ENCODE peak calls at places on chromosome 17, in nine cellular contexts. One of them, this sample, is unnamed.

GRCh38 chr17:47704116-47704515 is 10.2 kb downstream of the TBKBP1 start:
- DNase-seq in GDM1: peak; percentile 33
- DNase-seq in brain pericyte: no peak
- DNase-seq in iPS-NIHi11: no peak
- DNase-seq in NCI-H510A treated with DMSO at 0.1 percent for 48 hours: no peak
- DNase-seq in activated B cell treated with CpG ODN at 0.5 μM for 24 hours: peak; percentile 48
- DNase-seq in dermis microvascular lymphatic vessel endothelial cell: no peak
- DNase-seq in NCI-H2171: no peak
- DNase-seq in PC-3: no peak
- DNase-seq in this sample: no peak

GRCh38 chr17:50482110-50482509 is 3.5 kb downstream of the RSAD1 start:
- DNase-seq in GDM1: no peak
- DNase-seq in brain pericyte: no peak
- DNase-seq in iPS-NIHi11: no peak
- DNase-seq in NCI-H510A treated with DMSO at 0.1 percent for 48 hours: no peak
- DNase-seq in activated B cell treated with CpG ODN at 0.5 μM for 24 hours: no peak
- DNase-seq in dermis microvascular lymphatic vessel endothelial cell: no peak
- DNase-seq in NCI-H2171: no peak
- DNase-seq in PC-3: no peak
- DNase-seq in this sample: no peak

GRCh38 chr17:77189148-77189547 is 48.4 kb downstream of the SEC14L1 start:
- DNase-seq in GDM1: no peak
- DNase-seq in brain pericyte: no peak
- DNase-seq in iPS-NIHi11: no peak
- DNase-seq in NCI-H510A treated with DMSO at 0.1 percent for 48 hours: no peak
- DNase-seq in activated B cell treated with CpG ODN at 0.5 μM for 24 hours: no peak
- DNase-seq in dermis microvascular lymphatic vessel endothelial cell: no peak
- DNase-seq in NCI-H2171: no peak
- DNase-seq in PC-3: no peak
- DNase-seq in this sample: no peak

GRCh38 chr17:8444506-8444905 is 8.8 kb downstream of the NDEL1 start:
- DNase-seq in GDM1: no peak
- DNase-seq in brain pericyte: no peak
- DNase-seq in iPS-NIHi11: no peak
- DNase-seq in NCI-H510A treated with DMSO at 0.1 percent for 48 hours: no peak
- DNase-seq in activated B cell treated with CpG ODN at 0.5 μM for 24 hours: no peak
- DNase-seq in dermis microvascular lymphatic vessel endothelial cell: no peak
- DNase-seq in NCI-H2171: no peak
- DNase-seq in PC-3: no peak
- DNase-seq in this sample: no peak

GRCh38 chr17:74353446-74354060 is 8.1 kb downstream of the BTBD17 start:
- DNase-seq in GDM1: no peak
- DNase-seq in brain pericyte: no peak
- DNase-seq in iPS-NIHi11: no peak
- DNase-seq in NCI-H510A treated with DMSO at 0.1 percent for 48 hours: no peak
- DNase-seq in activated B cell treated with CpG ODN at 0.5 μM for 24 hours: no peak
- DNase-seq in dermis microvascular lymphatic vessel endothelial cell: no peak
- DNase-seq in NCI-H2171: no peak
- DNase-seq in PC-3: no peak
- DNase-seq in this sample: no peak

GRCh38 chr17:81500026-81500425 is 12.6 kb downstream of the ACTG1 start:
- DNase-seq in GDM1: no peak
- DNase-seq in brain pericyte: no peak
- DNase-seq in iPS-NIHi11: no peak
- DNase-seq in NCI-H510A treated with DMSO at 0.1 percent for 48 hours: no peak
- DNase-seq in activated B cell treated with CpG ODN at 0.5 μM for 24 hours: no peak
- DNase-seq in dermis microvascular lymphatic vessel endothelial cell: no peak
- DNase-seq in NCI-H2171: no peak
- DNase-seq in PC-3: no peak
- DNase-seq in this sample: no peak

GRCh38 chr17:66704858-66705257 is 130.1 kb upstream of the CACNG5 start:
- DNase-seq in GDM1: no peak
- DNase-seq in brain pericyte: no peak
- DNase-seq in iPS-NIHi11: no peak
- DNase-seq in NCI-H510A treated with DMSO at 0.1 percent for 48 hours: no peak
- DNase-seq in activated B cell treated with CpG ODN at 0.5 μM for 24 hours: no peak
- DNase-seq in dermis microvascular lymphatic vessel endothelial cell: no peak
- DNase-seq in NCI-H2171: no peak
- DNase-seq in PC-3: no peak
- DNase-seq in this sample: no peak

GRCh38 chr17:37476431-37477130 is 13.1 kb upstream of the DUSP14 start:
- DNase-seq in GDM1: no peak
- DNase-seq in brain pericyte: no peak
- DNase-seq in iPS-NIHi11: no peak
- DNase-seq in NCI-H510A treated with DMSO at 0.1 percent for 48 hours: no peak
- DNase-seq in activated B cell treated with CpG ODN at 0.5 μM for 24 hours: no peak
- DNase-seq in dermis microvascular lymphatic vessel endothelial cell: no peak
- DNase-seq in NCI-H2171: peak; percentile 93
- DNase-seq in PC-3: peak; percentile 90
- DNase-seq in this sample: no peak

GRCh38 chr17:35981908-35982330 is 622 bp upstream of the CCL16 start:
- DNase-seq in GDM1: no peak
- DNase-seq in brain pericyte: no peak
- DNase-seq in iPS-NIHi11: peak; percentile 36
- DNase-seq in NCI-H510A treated with DMSO at 0.1 percent for 48 hours: no peak
- DNase-seq in activated B cell treated with CpG ODN at 0.5 μM for 24 hours: no peak
- DNase-seq in dermis microvascular lymphatic vessel endothelial cell: no peak
- DNase-seq in NCI-H2171: no peak
- DNase-seq in PC-3: no peak
- DNase-seq in this sample: no peak

GRCh38 chr17:10126554-10127493 is 71.6 kb downstream of the GAS7 start:
- DNase-seq in GDM1: no peak
- DNase-seq in brain pericyte: peak; percentile 72
- DNase-seq in iPS-NIHi11: peak; percentile 33
- DNase-seq in NCI-H510A treated with DMSO at 0.1 percent for 48 hours: no peak
- DNase-seq in activated B cell treated with CpG ODN at 0.5 μM for 24 hours: no peak
- DNase-seq in dermis microvascular lymphatic vessel endothelial cell: no peak
- DNase-seq in NCI-H2171: no peak
- DNase-seq in PC-3: no peak
- DNase-seq in this sample: peak; percentile 75

GRCh38 chr17:7336240-7337175 is at the start of gene ACAP1:
- DNase-seq in GDM1: peak; percentile 87
- DNase-seq in brain pericyte: no peak
- DNase-seq in iPS-NIHi11: peak; percentile 41
- DNase-seq in NCI-H510A treated with DMSO at 0.1 percent for 48 hours: no peak
- DNase-seq in activated B cell treated with CpG ODN at 0.5 μM for 24 hours: peak; percentile 67
- DNase-seq in dermis microvascular lymphatic vessel endothelial cell: no peak
- DNase-seq in NCI-H2171: no peak
- DNase-seq in PC-3: no peak
- DNase-seq in this sample: no peak

GRCh38 chr17:26765860-26766709 is 527.8 kb upstream of the WSB1 start:
- DNase-seq in GDM1: no peak
- DNase-seq in brain pericyte: no peak
- DNase-seq in iPS-NIHi11: no peak
- DNase-seq in NCI-H510A treated with DMSO at 0.1 percent for 48 hours: no peak
- DNase-seq in activated B cell treated with CpG ODN at 0.5 μM for 24 hours: no peak
- DNase-seq in dermis microvascular lymphatic vessel endothelial cell: no peak
- DNase-seq in NCI-H2171: no peak
- DNase-seq in PC-3: no peak
- DNase-seq in this sample: no peak

GRCh38 chr17:9432121-9432866 is 143.3 kb downstream of the STX8 start:
- DNase-seq in GDM1: no peak
- DNase-seq in brain pericyte: no peak
- DNase-seq in iPS-NIHi11: no peak
- DNase-seq in NCI-H510A treated with DMSO at 0.1 percent for 48 hours: no peak
- DNase-seq in activated B cell treated with CpG ODN at 0.5 μM for 24 hours: no peak
- DNase-seq in dermis microvascular lymphatic vessel endothelial cell: peak; percentile 75
- DNase-seq in NCI-H2171: no peak
- DNase-seq in PC-3: no peak
- DNase-seq in this sample: no peak

GRCh38 chr17:50347087-50347893 is 1.4 kb downstream of the XYLT2 start:
- DNase-seq in GDM1: no peak
- DNase-seq in brain pericyte: no peak
- DNase-seq in iPS-NIHi11: peak; percentile 52
- DNase-seq in NCI-H510A treated with DMSO at 0.1 percent for 48 hours: no peak
- DNase-seq in activated B cell treated with CpG ODN at 0.5 μM for 24 hours: no peak
- DNase-seq in dermis microvascular lymphatic vessel endothelial cell: no peak
- DNase-seq in NCI-H2171: no peak
- DNase-seq in PC-3: no peak
- DNase-seq in this sample: no peak

GRCh38 chr17:68587847-68588246 is 13.3 kb downstream of the FAM20A start:
- DNase-seq in GDM1: no peak
- DNase-seq in brain pericyte: no peak
- DNase-seq in iPS-NIHi11: no peak
- DNase-seq in NCI-H510A treated with DMSO at 0.1 percent for 48 hours: no peak
- DNase-seq in activated B cell treated with CpG ODN at 0.5 μM for 24 hours: no peak
- DNase-seq in dermis microvascular lymphatic vessel endothelial cell: no peak
- DNase-seq in NCI-H2171: no peak
- DNase-seq in PC-3: no peak
- DNase-seq in this sample: no peak

GRCh38 chr17:50060951-50061712 is 5.2 kb downstream of the ITGA3 start:
- DNase-seq in GDM1: no peak
- DNase-seq in brain pericyte: no peak
- DNase-seq in iPS-NIHi11: no peak
- DNase-seq in NCI-H510A treated with DMSO at 0.1 percent for 48 hours: no peak
- DNase-seq in activated B cell treated with CpG ODN at 0.5 μM for 24 hours: no peak
- DNase-seq in dermis microvascular lymphatic vessel endothelial cell: no peak
- DNase-seq in NCI-H2171: no peak
- DNase-seq in PC-3: peak; percentile 70
- DNase-seq in this sample: no peak

GRCh38 chr17:4585203-4585939 is 1.0 kb downstream of the SMTNL2 start:
- DNase-seq in GDM1: no peak
- DNase-seq in brain pericyte: no peak
- DNase-seq in iPS-NIHi11: no peak
- DNase-seq in NCI-H510A treated with DMSO at 0.1 percent for 48 hours: no peak
- DNase-seq in activated B cell treated with CpG ODN at 0.5 μM for 24 hours: no peak
- DNase-seq in dermis microvascular lymphatic vessel endothelial cell: no peak
- DNase-seq in NCI-H2171: no peak
- DNase-seq in PC-3: no peak
- DNase-seq in this sample: no peak

GRCh38 chr17:5500804-5501391 is 14.5 kb downstream of the MIS12 start:
- DNase-seq in GDM1: no peak
- DNase-seq in brain pericyte: peak; percentile 55
- DNase-seq in iPS-NIHi11: peak; percentile 99
- DNase-seq in NCI-H510A treated with DMSO at 0.1 percent for 48 hours: peak; percentile 73
- DNase-seq in activated B cell treated with CpG ODN at 0.5 μM for 24 hours: peak; percentile 63
- DNase-seq in dermis microvascular lymphatic vessel endothelial cell: peak; percentile 37
- DNase-seq in NCI-H2171: peak; percentile 93
- DNase-seq in PC-3: peak; percentile 54
- DNase-seq in this sample: peak; percentile 59

GRCh38 chr17:32488604-32489180 is 1.9 kb downstream of the CDK5R1 start:
- DNase-seq in GDM1: no peak
- DNase-seq in brain pericyte: no peak
- DNase-seq in iPS-NIHi11: no peak
- DNase-seq in NCI-H510A treated with DMSO at 0.1 percent for 48 hours: no peak
- DNase-seq in activated B cell treated with CpG ODN at 0.5 μM for 24 hours: no peak
- DNase-seq in dermis microvascular lymphatic vessel endothelial cell: no peak
- DNase-seq in NCI-H2171: no peak
- DNase-seq in PC-3: no peak
- DNase-seq in this sample: no peak

GRCh38 chr17:17107891-17108680 is 65.8 kb downstream of the MPRIP start:
- DNase-seq in GDM1: no peak
- DNase-seq in brain pericyte: no peak
- DNase-seq in iPS-NIHi11: no peak
- DNase-seq in NCI-H510A treated with DMSO at 0.1 percent for 48 hours: no peak
- DNase-seq in activated B cell treated with CpG ODN at 0.5 μM for 24 hours: no peak
- DNase-seq in dermis microvascular lymphatic vessel endothelial cell: no peak
- DNase-seq in NCI-H2171: no peak
- DNase-seq in PC-3: no peak
- DNase-seq in this sample: no peak

This sample was measured in smooth muscle cell of the brain vasculature.